ENCODE peak calls at places on chromosomes 6 and 20, in four cellular contexts. R is HEK293T, X is cardiac fibroblast, P is left ventricle myocardium superior. Q is an unnamed sample.

GRCh38 chr20:40966103-40966502 is 62.5 kb upstream of the TOP1 start:
- DNase-seq in P (no peak), R (no peak), X (no peak), Q (no peak)

GRCh38 chr6:167221408-167222201 is 63.8 kb upstream of the GPR31 start:
- DNase-seq in X (no peak), R (no peak), P (no peak), Q (no peak)

GRCh38 chr20:21840991-21841390 is 135.5 kb downstream of the PAX1 start:
- DNase-seq in X (no peak), P (no peak), R (no peak), Q (no peak)

GRCh38 chr6:21823371-21823770 is 229.8 kb downstream of the SOX4 start:
- DNase-seq in X (no peak), R (no peak), P (no peak), Q (no peak)

GRCh38 chr6:70051197-70051596 is 184.8 kb downstream of the COL19A1 start:
- DNase-seq in R (no peak), X (no peak), P (no peak), Q (no peak)

GRCh38 chr20:62996596-62996982 is 10.2 kb downstream of the BHLHE23 start:
- DNase-seq in R (no peak), P (peak), X (no peak), Q (no peak)

GRCh38 chr20:11195899-11196558 is 522.2 kb upstream of the JAG1 start:
- DNase-seq in P (no peak), X (no peak), R (no peak), Q (no peak)

GRCh38 chr20:35954200-35954906 is at the start of gene SCAND1:
- DNase-seq in P (peak), R (peak), X (peak), Q (peak)

GRCh38 chr6:75526502-75527127 is 33.0 kb upstream of the FILIP1 start:
- DNase-seq in X (peak), P (no peak), R (peak), Q (peak)

GRCh38 chr6:99026135-99026534 is 78.4 kb upstream of the FBXL4 start:
- DNase-seq in P (no peak), R (no peak), X (no peak), Q (no peak)

GRCh38 chr6:115910147-115910546 is 150.5 kb downstream of the FRK start:
- DNase-seq in P (no peak), X (no peak), R (no peak), Q (no peak)

GRCh38 chr6:68718379-68719073 is 83.4 kb downstream of the ADGRB3 start:
- DNase-seq in R (no peak), P (peak), X (peak), Q (peak)

GRCh38 chr6:168920289-168920688 is 333.4 kb downstream of the THBS2 start:
- DNase-seq in X (no peak), R (no peak), P (no peak), Q (no peak)

GRCh38 chr6:37051138-37052026 is 45.9 kb downstream of the FGD2 start:
- DNase-seq in R (peak), X (peak), P (peak), Q (peak)

GRCh38 chr20:13333036-13333435 is 112.0 kb downstream of the ISM1 start:
- DNase-seq in P (no peak), X (no peak), R (no peak), Q (no peak)

Q was measured in AG08396.